ENCODE peak calls at places on chromosomes 3 and 15, in seven cellular contexts. C, B, K, J, W, X and N are unnamed samples.

GRCh38 chr3:178181784-178182183 is 354.5 kb upstream of the KCNMB2 start:
- DNase-seq in C (no peak), B (no peak), K (no peak), J (no peak), W (no peak), X (no peak), N (no peak)

GRCh38 chr3:195906865-195907729 is 1.3 kb downstream of the TNK2 start:
- DNase-seq in C (no peak), B (no peak), K (peak), J (no peak), W (peak), X (peak), N (no peak)

GRCh38 chr15:34644061-34644460 is 60.6 kb upstream of the GOLGA8B start:
- DNase-seq in C (peak), B (peak), K (peak), J (no peak), W (no peak), X (no peak), N (peak)

GRCh38 chr3:54065140-54065539 is 57.2 kb upstream of the CACNA2D3 start:
- DNase-seq in C (no peak), B (no peak), K (no peak), J (no peak), W (no peak), X (no peak), N (no peak)

GRCh38 chr15:74233864-74234597 is 2.1 kb upstream of the CCDC33 start:
- DNase-seq in C (no peak), B (no peak), K (no peak), J (no peak), W (no peak), X (no peak), N (no peak)

GRCh38 chr3:28244471-28244870 is 3.1 kb downstream of the CMC1 start:
- DNase-seq in C (no peak), B (no peak), K (no peak), J (no peak), W (no peak), X (no peak), N (no peak)

GRCh38 chr3:161263057-161263456 is 41.9 kb downstream of the NMD3 start:
- DNase-seq in C (peak), B (peak), K (peak), J (no peak), W (peak), X (no peak), N (peak)

GRCh38 chr3:38163117-38163870 is 2.0 kb upstream of the OXSR1 start:
- DNase-seq in C (no peak), B (no peak), K (no peak), J (no peak), W (no peak), X (no peak), N (no peak)

GRCh38 chr3:50345008-50345407 is 524 bp downstream of the ZMYND10 start:
- DNase-seq in C (no peak), B (no peak), K (no peak), J (no peak), W (no peak), X (no peak), N (no peak)

DNA sequence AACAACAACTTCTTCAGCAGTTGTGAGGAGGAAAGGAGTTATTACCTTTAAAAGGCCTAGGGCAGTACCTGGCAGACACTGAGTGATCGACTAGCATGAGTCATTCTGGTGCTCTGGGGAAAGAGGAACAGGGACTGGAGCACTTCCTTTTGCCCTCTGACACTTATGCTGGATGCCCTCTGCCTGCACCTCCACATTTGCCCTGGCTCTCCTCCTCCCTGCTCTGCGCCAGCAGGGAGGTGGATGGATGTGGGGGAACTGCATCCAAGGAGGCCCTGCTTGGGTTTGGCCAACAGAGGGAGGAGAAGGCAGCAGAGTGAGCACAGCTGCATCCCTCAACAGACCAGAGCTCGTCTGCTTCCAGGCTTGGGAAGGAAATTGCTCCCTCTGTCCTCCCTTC is 75.1 kb downstream of the SEMA5B start:
- DNase-seq in C (peak), B (peak), K (peak), J (no peak), W (no peak), X (peak), N (peak)
- TF ChIP-seq CTCF in C (peak), B (peak), K (no peak), J (peak), W (no peak), X (peak), N (no peak)

GRCh38 chr3:14431556-14431927 is 29.1 kb downstream of the SLC6A6 start:
- DNase-seq in C (no peak), B (no peak), K (no peak), J (no peak), W (no peak), X (no peak), N (no peak)
- TF ChIP-seq CTCF in C (no peak), B (no peak), K (no peak), J (no peak), W (no peak), X (no peak), N (no peak)

GRCh38 chr15:68417051-68417450 is 14.9 kb downstream of the ITGA11 start:
- DNase-seq in C (no peak), B (no peak), K (no peak), J (no peak), W (no peak), X (no peak), N (no peak)

GRCh38 chr15:68415061-68415460 is 16.9 kb downstream of the ITGA11 start:
- DNase-seq in C (no peak), B (no peak), K (no peak), J (no peak), W (no peak), X (no peak), N (no peak)

GRCh38 chr15:68416158-68416535 is 15.8 kb downstream of the ITGA11 start:
- DNase-seq in C (no peak), B (no peak), K (no peak), J (no peak), W (no peak), X (no peak), N (no peak)

GRCh38 chr15:68414591-68414990 is 17.4 kb downstream of the ITGA11 start:
- DNase-seq in C (no peak), B (no peak), K (no peak), J (no peak), W (no peak), X (no peak), N (no peak)

GRCh38 chr15:68415501-68416157 is 16.3 kb downstream of the ITGA11 start:
- DNase-seq in C (no peak), B (no peak), K (no peak), J (no peak), W (peak), X (no peak), N (no peak)
- TF ChIP-seq CTCF in C (no peak), B (no peak), K (no peak), J (no peak), W (no peak), X (no peak), N (no peak)

GRCh38 chr3:13617981-13618380 is 69.1 kb downstream of the FBLN2 start:
- DNase-seq in C (no peak), B (no peak), K (no peak), J (no peak), W (no peak), X (no peak), N (no peak)

GRCh38 chr3:13618836-13619235 is 69.9 kb downstream of the FBLN2 start:
- DNase-seq in C (no peak), B (no peak), K (no peak), J (no peak), W (no peak), X (no peak), N (no peak)

GRCh38 chr3:13620281-13620680 is 71.4 kb downstream of the FBLN2 start:
- DNase-seq in C (no peak), B (no peak), K (no peak), J (no peak), W (no peak), X (no peak), N (no peak)

GRCh38 chr3:13620776-13621365 is 71.9 kb downstream of the FBLN2 start:
- DNase-seq in C (no peak), B (no peak), K (no peak), J (no peak), W (no peak), X (no peak), N (no peak)

DNA sequence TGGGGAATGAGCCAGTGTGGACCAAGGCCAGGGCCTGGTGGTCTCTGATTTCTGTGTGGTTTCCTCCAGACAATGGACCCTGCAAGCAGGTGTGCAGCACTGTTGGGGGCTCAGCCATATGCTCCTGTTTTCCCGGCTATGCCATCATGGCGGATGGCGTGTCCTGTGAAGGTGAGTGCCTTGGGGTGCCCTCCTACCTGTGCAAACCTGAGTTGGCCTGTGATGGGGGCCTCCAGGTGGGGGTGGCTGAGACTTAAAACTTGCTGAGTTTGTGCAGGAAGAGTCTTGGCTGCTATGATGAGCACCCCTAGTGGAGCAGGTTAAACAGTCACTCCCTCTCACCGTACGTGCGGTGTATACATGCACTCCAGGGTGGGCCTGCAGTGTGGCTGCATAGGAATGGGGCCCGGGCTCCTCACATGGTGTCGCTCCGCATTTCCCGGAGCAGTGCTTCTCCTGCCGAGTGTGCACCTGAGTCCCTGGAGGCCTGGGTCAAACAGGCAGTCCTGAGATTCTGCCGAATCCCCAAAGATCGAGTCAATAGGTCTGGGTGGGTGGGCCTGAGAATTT is 70.8 kb downstream of the FBLN2 start:
- DNase-seq in C (no peak), B (no peak), K (no peak), J (no peak), W (no peak), X (no peak), N (no peak)
- TF ChIP-seq CTCF in C (no peak), B (no peak), K (no peak), J (no peak), W (no peak), X (no peak), N (no peak)